ENCODE peak calls at places on chromosome 15, in ten cellular contexts. P is psoas muscle; Y is right lobe of liver; E is fibroblast of lung; B is endothelial cell of umbilical vein; L is ovary; R is CD8-positive, alpha-beta T cell; M is pancreas; A is effector memory CD4-positive, alpha-beta T cell; I is GM23248. H is an unnamed sample. For H3K9me3, the result is how much of the 10 kb centered on the place peaks cover.

GRCh38 chr15:50232791-50233190 is 32.7 kb downstream of the HDC start:
- DNase-seq in P (no peak), Y (no peak), L (no peak), E (no peak), I (no peak), R (no peak), M (no peak), B (no peak), A (no peak), H (no peak)

GRCh38 chr15:100713163-100713867 is 110.9 kb downstream of the ASB7 start:
- DNase-seq in B (peak), E (peak), M (peak), R (no peak), L (no peak), A (no peak), P (no peak), I (peak), Y (no peak), H (no peak)

GRCh38 chr15:45399381-45400212 is 21.3 kb upstream of the GATM start:
- DNase-seq in I (peak), P (no peak), B (peak), A (no peak), R (no peak), E (peak), L (no peak), Y (no peak), M (no peak), H (no peak)

GRCh38 chr15:32796856-32797255 is 79.1 kb downstream of the GREM1 start:
- DNase-seq in M (no peak), B (no peak), L (no peak), A (no peak), P (no peak), R (no peak), Y (no peak), I (no peak), E (no peak), H (no peak)

GRCh38 chr15:78937132-78937739 is 7.6 kb downstream of the CTSH start:
- DNase-seq in Y (no peak), I (no peak), M (no peak), A (no peak), E (no peak), P (no peak), L (peak), R (no peak), B (peak), H (no peak)

GRCh38 chr15:32685576-32685975 is 32.2 kb upstream of the GREM1 start:
- DNase-seq in Y (no peak), M (no peak), P (no peak), B (no peak), A (no peak), R (no peak), I (peak), L (no peak), E (peak), H (no peak)

GRCh38 chr15:68310811-68311463 is 33.4 kb downstream of the FEM1B start:
- DNase-seq in E (no peak), M (no peak), Y (no peak), B (no peak), P (no peak), L (no peak), A (no peak), R (no peak), I (no peak), H (peak)

GRCh38 chr15:74238984-74239645 is 3.0 kb downstream of the CCDC33 start:
- DNase-seq in P (no peak), I (no peak), Y (no peak), B (no peak), R (no peak), M (no peak), A (no peak), L (no peak), E (no peak), H (no peak)

GRCh38 chr15:29675791-29676301 is 146.4 kb downstream of the TJP1 start:
- DNase-seq in P (no peak), Y (no peak), L (no peak), B (no peak), I (no peak), E (no peak), M (no peak), A (no peak), R (no peak), H (no peak)

GRCh38 chr15:82139823-82140268 is 94.0 kb upstream of the MEX3B start:
- DNase-seq in R (no peak), P (no peak), Y (no peak), E (peak), B (peak), L (no peak), A (no peak), M (no peak), I (peak), H (no peak)

DNA sequence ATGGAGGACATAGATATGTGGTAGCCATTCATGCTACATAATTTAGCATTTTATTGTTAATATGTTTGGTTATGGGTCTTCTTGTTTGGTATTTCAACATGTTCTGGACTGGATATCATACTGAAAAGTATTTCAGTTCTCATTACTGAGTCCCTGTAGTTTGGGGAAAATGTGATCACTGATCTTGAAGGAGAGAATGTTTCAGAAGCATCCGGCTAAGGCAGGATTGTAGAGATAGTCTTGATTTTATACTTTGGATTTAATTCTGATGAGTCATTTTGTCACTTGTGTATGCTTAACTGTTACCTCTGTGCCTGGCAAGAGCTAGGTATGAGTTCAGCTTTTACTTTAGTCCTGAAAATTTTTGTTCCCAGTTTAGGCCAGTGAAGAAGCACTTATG is 7.1 kb downstream of the CHD2 start:
- DNase-seq in E (peak), A (no peak), M (no peak), R (no peak), B (peak), Y (no peak), I (peak), L (no peak), P (no peak), H (no peak)
- H3K4me3 ChIP-seq in E (no peak), A (no peak), M (no peak), R (peak), B (peak), Y (no peak), I (peak), L (no peak), P (peak), H (no peak)

DNA sequence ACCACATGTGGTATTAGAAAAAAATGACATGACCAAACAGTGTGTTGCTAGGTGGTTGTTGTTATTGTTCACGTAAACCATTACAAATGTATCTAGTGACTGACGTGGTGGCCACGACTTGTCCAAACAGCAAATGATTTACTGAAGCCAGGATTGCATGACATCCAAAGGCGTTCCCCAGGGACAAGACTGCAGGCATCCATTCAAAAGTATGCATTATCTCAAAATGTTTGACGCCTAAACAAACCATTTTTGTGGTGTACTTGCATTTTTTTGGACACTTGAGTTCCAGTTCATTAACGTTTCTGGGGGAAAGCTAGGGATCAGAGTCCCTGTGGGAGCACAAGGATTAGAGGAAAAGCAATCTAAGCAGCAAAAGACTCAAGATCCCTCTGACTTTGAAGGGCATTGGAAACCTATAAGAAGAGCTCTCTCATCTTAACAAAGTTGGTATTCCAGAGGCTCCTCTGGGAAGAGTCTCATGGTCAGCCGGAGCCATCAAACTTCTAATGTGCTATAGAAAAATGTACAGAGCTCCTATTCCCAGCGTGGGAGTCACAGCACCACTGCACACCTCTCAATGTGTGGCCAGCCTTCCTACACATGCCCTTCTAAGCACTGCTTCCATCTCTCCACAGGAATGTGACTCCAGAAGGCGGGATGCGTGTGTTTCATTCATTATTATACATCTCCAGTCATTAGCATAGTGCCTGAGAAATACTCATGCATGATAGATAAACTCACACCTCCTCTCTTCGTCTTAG is 62.9 kb downstream of the FBN1 start:
- DNase-seq in Y (no peak), E (peak), P (no peak), I (peak), R (no peak), M (no peak), B (no peak), L (no peak), A (no peak), H (no peak)
- H3K27ac ChIP-seq in Y (no peak), E (peak), P (no peak), I (peak), R (no peak), M (no peak), B (no peak), L (no peak), A (no peak), H (no peak)

DNA sequence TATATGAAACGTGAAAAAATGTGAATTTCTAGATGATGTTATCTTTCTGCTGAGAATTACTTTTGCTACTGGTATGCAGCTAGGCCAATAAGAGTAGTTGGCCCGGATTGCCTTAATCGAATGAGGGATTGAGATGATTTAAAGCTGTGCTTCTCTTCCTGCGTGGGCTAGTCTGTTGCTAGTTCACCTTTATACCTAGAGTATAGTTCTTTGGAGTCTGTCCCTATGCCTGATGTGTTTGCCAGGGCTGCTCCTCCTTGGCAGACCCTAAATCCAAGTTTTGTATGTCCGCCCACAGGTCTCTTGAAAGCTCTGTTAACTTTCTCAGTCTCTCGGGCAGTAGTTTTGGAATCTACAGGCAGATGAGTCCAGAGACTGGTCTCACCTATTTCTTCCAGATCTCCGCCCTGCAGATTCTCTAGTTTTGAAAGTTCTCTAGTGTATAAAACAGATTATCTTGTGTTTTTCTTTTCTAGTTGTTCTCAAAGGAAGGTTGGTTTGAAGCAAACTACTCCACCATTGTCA is 64.9 kb downstream of the MEF2A start:
- DNase-seq in A (no peak), L (no peak), P (no peak), B (no peak), R (no peak), Y (no peak), M (no peak), E (no peak), I (no peak), H (no peak)
- H3K9me3 ChIP-seq in A (under half), L (under half), P (under half), B (under half), R (under half), Y (under half), M (under half), E (under half), I (under half), H (under half)

GRCh38 chr15:26691249-26691648 is 81.6 kb downstream of the GABRB3 start:
- DNase-seq in E (no peak), Y (no peak), M (no peak), L (no peak), P (no peak), R (no peak), I (no peak), B (no peak), A (no peak), H (no peak)
- H3K4me3 ChIP-seq in E (no peak), Y (no peak), M (no peak), L (no peak), P (no peak), R (no peak), I (no peak), B (no peak), A (no peak), H (no peak)

GRCh38 chr15:64809649-64810498 is 15.6 kb downstream of the PIF1 start:
- DNase-seq in M (peak), B (peak), I (peak), R (peak), Y (peak), E (peak), L (peak), A (peak), P (peak), H (peak)

GRCh38 chr15:64808785-64809453 is 16.5 kb downstream of the PIF1 start:
- DNase-seq in E (no peak), P (no peak), Y (no peak), M (no peak), I (no peak), L (no peak), B (no peak), A (no peak), R (no peak), H (no peak)

GRCh38 chr15:64807051-64807749 is 18.2 kb downstream of the PIF1 start:
- DNase-seq in B (no peak), A (no peak), I (no peak), P (no peak), Y (no peak), M (no peak), L (no peak), E (no peak), R (no peak), H (no peak)

GRCh38 chr15:64806509-64806908 is 18.9 kb downstream of the PIF1 start:
- DNase-seq in M (no peak), I (no peak), Y (no peak), B (no peak), R (no peak), L (no peak), A (no peak), P (no peak), E (no peak), H (no peak)

DNA sequence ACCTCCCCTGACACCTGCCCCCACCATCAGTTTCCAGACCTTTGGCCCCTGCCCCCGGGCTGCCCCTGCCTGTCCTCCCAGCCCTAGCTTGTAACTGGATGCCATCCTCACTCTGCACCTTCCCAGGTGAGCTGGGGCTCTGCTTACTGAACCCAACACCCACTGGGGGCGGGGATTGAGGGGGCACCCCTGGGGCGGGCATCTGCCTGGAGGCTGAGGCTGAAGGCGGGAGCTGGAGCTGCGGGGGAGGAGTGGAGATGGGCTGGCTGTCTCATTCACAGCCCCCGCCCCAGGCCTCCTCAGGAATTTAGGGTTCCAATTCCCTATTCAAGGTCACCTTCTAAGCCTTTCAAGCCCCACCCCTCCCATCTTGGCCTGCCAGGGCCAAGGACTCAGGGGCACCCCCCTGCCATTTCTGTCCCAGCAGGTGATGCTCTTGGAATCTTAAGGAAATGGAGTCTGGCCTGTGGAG is 17.7 kb downstream of the PIF1 start:
- DNase-seq in R (no peak), A (no peak), I (no peak), L (no peak), P (no peak), M (no peak), B (no peak), E (no peak), Y (no peak), H (no peak)
- H3K27ac ChIP-seq in R (no peak), A (no peak), I (no peak), L (no peak), P (no peak), M (no peak), B (no peak), E (no peak), Y (no peak), H (no peak)

GRCh38 chr15:26378304-26378703 is 394.6 kb downstream of the GABRB3 start:
- DNase-seq in P (no peak), B (no peak), I (no peak), L (no peak), Y (no peak), A (no peak), R (no peak), M (no peak), E (no peak), H (no peak)

GRCh38 chr15:26376243-26376642 is 396.6 kb downstream of the GABRB3 start:
- DNase-seq in M (no peak), I (peak), R (no peak), Y (no peak), P (no peak), A (no peak), B (no peak), E (no peak), L (no peak), H (no peak)

GRCh38 chr15:26372712-26373111 is 400.2 kb downstream of the GABRB3 start:
- DNase-seq in P (no peak), L (no peak), A (no peak), B (no peak), I (no peak), M (no peak), E (no peak), Y (no peak), R (no peak), H (no peak)
- H3K9me3 ChIP-seq in P (under half), L (under half), A (under half), B (under half), I (under half), M (under half), E (under half), Y (under half), R (under half), H (under half)

DNA sequence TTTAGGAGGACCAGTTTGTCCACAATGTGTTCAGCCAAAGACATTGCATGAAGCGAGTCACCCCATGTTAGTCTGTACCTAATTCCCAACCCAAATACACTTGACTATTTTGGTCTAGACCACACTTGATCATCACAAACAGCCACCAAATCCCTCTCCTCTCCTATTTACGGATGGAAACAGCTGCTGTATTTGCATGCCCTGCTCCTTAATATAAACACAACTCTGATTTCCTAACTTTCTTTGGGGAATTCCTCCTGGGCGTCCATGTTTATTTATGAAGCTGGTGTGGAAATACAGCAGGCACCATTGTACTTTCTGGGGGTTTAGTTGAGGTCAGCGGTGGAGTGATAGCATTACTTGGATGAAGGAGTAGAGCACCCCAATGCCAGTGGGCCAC is 235.2 kb downstream of the TLE3 start:
- DNase-seq in E (no peak), L (no peak), A (no peak), M (no peak), R (no peak), Y (no peak), P (no peak), B (no peak), I (no peak), H (no peak)
- H3K4me3 ChIP-seq in E (no peak), L (no peak), A (no peak), M (no peak), R (no peak), Y (no peak), P (no peak), B (no peak), I (no peak), H (no peak)

H was measured in colonic mucosa.